ENCODE peak calls at places on chromosome 9, in eight cellular contexts. A is HS-5, D is NCI-H1417, V is WTC11, S is substantia nigra, B is GM04504, J is germinal center, C is cardiac fibroblast. Q is an unnamed sample.

GRCh38 chr9:127183814-127184582 is 61.6 kb upstream of the ANGPTL2 start:
- DNase-seq in A (no peak), D (no peak), V (no peak), S (no peak), B (peak), J (no peak), C (peak), Q (no peak)

GRCh38 chr9:76585487-76586459 is 126.8 kb downstream of the GCNT1 start:
- DNase-seq in A (no peak), D (no peak), V (no peak), S (no peak), B (no peak), J (no peak), C (no peak), Q (no peak)

GRCh38 chr9:23556459-23556858 is 269.6 kb downstream of the ELAVL2 start:
- DNase-seq in A (no peak), D (no peak), V (no peak), S (no peak), B (no peak), J (no peak), C (no peak), Q (no peak)

GRCh38 chr9:91832322-91832721 is 117.7 kb downstream of the ROR2 start:
- DNase-seq in A (no peak), D (no peak), V (no peak), S (no peak), B (no peak), J (no peak), C (no peak), Q (no peak)

GRCh38 chr9:132670816-132671371 is 630 bp downstream of the GTF3C4 start:
- DNase-seq in A (no peak), D (no peak), V (peak), S (no peak), B (no peak), J (peak), C (peak), Q (no peak)

GRCh38 chr9:115604831-115605483 is 487.0 kb upstream of the TNC start:
- DNase-seq in A (peak), D (no peak), V (no peak), S (no peak), B (peak), J (no peak), C (peak), Q (peak)

GRCh38 chr9:89489548-89490527 is 8.1 kb downstream of the SEMA4D start:
- DNase-seq in A (no peak), D (no peak), V (no peak), S (no peak), B (no peak), J (peak), C (no peak), Q (no peak)

GRCh38 chr9:22342489-22343217 is 104.0 kb upstream of the DMRTA1 start:
- DNase-seq in A (peak), D (no peak), V (no peak), S (no peak), B (no peak), J (no peak), C (peak), Q (no peak)

GRCh38 chr9:128689820-128690683 is 1.0 kb downstream of the SET start:
- DNase-seq in A (no peak), D (peak), V (peak), S (peak), B (no peak), J (peak), C (peak), Q (no peak)

GRCh38 chr9:91751922-91752321 is 198.1 kb downstream of the ROR2 start:
- DNase-seq in A (no peak), D (no peak), V (no peak), S (no peak), B (no peak), J (no peak), C (peak), Q (no peak)

GRCh38 chr9:116504893-116505480 is 182.1 kb upstream of the TRIM32 start:
- DNase-seq in A (no peak), D (no peak), V (no peak), S (no peak), B (no peak), J (no peak), C (no peak), Q (no peak)

GRCh38 chr9:105959491-105959890 is 265.1 kb downstream of the TMEM38B start:
- DNase-seq in A (no peak), D (no peak), V (no peak), S (no peak), B (no peak), J (no peak), C (no peak), Q (no peak)

GRCh38 chr9:134968011-134968822 is 50.5 kb upstream of the FCN1 start:
- DNase-seq in A (no peak), D (peak), V (no peak), S (no peak), B (no peak), J (no peak), C (peak), Q (no peak)

GRCh38 chr9:97556721-97557605 is 55.5 kb downstream of the TMOD1 start:
- DNase-seq in A (no peak), D (no peak), V (no peak), S (no peak), B (no peak), J (no peak), C (peak), Q (no peak)

GRCh38 chr9:136848393-136849037 is 694 bp upstream of the PHPT1 start:
- DNase-seq in A (peak), D (peak), V (peak), S (no peak), B (no peak), J (peak), C (no peak), Q (no peak)

GRCh38 chr9:98255064-98255577 is 328 bp downstream of the TBC1D2 start:
- DNase-seq in A (no peak), D (no peak), V (no peak), S (no peak), B (no peak), J (no peak), C (peak), Q (no peak)

GRCh38 chr9:134950811-134951210 is 33.1 kb upstream of the FCN1 start:
- DNase-seq in A (no peak), D (no peak), V (no peak), S (no peak), B (no peak), J (no peak), C (no peak), Q (no peak)

GRCh38 chr9:14585730-14586473 is 107.3 kb downstream of the ZDHHC21 start:
- DNase-seq in A (no peak), D (no peak), V (no peak), S (no peak), B (no peak), J (no peak), C (no peak), Q (no peak)

GRCh38 chr9:111456536-111456935 is 27.6 kb downstream of the ECPAS start:
- DNase-seq in A (no peak), D (no peak), V (no peak), S (no peak), B (no peak), J (no peak), C (peak), Q (no peak)

GRCh38 chr9:78029601-78030552 is 1.7 kb downstream of the GNAQ start:
- DNase-seq in A (no peak), D (no peak), V (no peak), S (peak), B (no peak), J (no peak), C (peak), Q (no peak)

GRCh38 chr9:96619491-96620154 is at the start of gene CDC14B:
- DNase-seq in A (peak), D (peak), V (peak), S (peak), B (no peak), J (peak), C (peak), Q (peak)